ENCODE peak calls at places on chromosomes 6 and 20, in six cellular contexts. B, A, N, T, K and X are unnamed samples.
A peak's percentile ranks its signal among the peaks of the same experiment; 100 is the strongest.

GRCh38 chr6:167651251-167652041 is 175.3 kb upstream of the AFDN start:
- DNase-seq in B (peak; percentile 31), A (no peak), N (no peak), T (no peak), K (no peak), X (no peak)

GRCh38 chr6:85674604-85675003 is 31.9 kb upstream of the SYNCRIP start:
- DNase-seq in B (no peak), A (no peak), N (no peak), T (no peak), K (no peak), X (no peak)

GRCh38 chr6:106525111-106525884 is 104.0 kb downstream of the RTN4IP1 start:
- DNase-seq in B (no peak), A (no peak), N (no peak), T (no peak), K (no peak), X (no peak)

GRCh38 chr20:1322511-1323245 is 6.3 kb downstream of the SDCBP2 start:
- DNase-seq in B (peak; percentile 66), A (no peak), N (no peak), T (peak; percentile 57), K (no peak), X (peak; percentile 72)

GRCh38 chr6:7331452-7331851 is 18.5 kb upstream of the SSR1 start:
- DNase-seq in B (no peak), A (no peak), N (no peak), T (no peak), K (no peak), X (no peak)

GRCh38 chr6:168616807-168617756 is 176.1 kb downstream of the SMOC2 start:
- DNase-seq in B (no peak), A (no peak), N (peak; percentile 70), T (no peak), K (no peak), X (peak; percentile 47)

GRCh38 chr20:9294081-9294480 is 220.3 kb upstream of the LAMP5 start:
- DNase-seq in B (no peak), A (no peak), N (no peak), T (no peak), K (no peak), X (no peak)

GRCh38 chr20:25287631-25288290 is 39.9 kb downstream of the PYGB start:
- DNase-seq in B (peak; percentile 49), A (no peak), N (no peak), T (no peak), K (no peak), X (peak; percentile 18)

GRCh38 chr6:33983109-33983475 is 162.8 kb downstream of the GRM4 start:
- DNase-seq in B (peak; percentile 61), A (peak; percentile 61), N (peak; percentile 36), T (peak; percentile 72), K (no peak), X (peak; percentile 64)

GRCh38 chr20:57659789-57660509 is 39.7 kb upstream of the ZBP1 start:
- DNase-seq in B (peak; percentile 38), A (no peak), N (peak; percentile 23), T (peak; percentile 3), K (no peak), X (peak; percentile 45)

GRCh38 chr20:39785252-39785917 is 823.2 kb downstream of the DHX35 start:
- DNase-seq in B (no peak), A (no peak), N (no peak), T (no peak), K (no peak), X (no peak)

GRCh38 chr6:133131621-133132020 is 109.5 kb upstream of the EYA4 start:
- DNase-seq in B (no peak), A (no peak), N (peak; percentile 16), T (no peak), K (no peak), X (no peak)

GRCh38 chr6:4665489-4666417 is 110.5 kb upstream of the CDYL start:
- DNase-seq in B (no peak), A (no peak), N (no peak), T (no peak), K (no peak), X (no peak)

GRCh38 chr20:46816097-46816496 is 78.5 kb upstream of the EYA2 start:
- DNase-seq in B (no peak), A (no peak), N (no peak), T (no peak), K (no peak), X (no peak)
- TF ChIP-seq POLR2AphosphoS5 in B (no peak), A (no peak), N (no peak), T (no peak), K (no peak), X (no peak)

DNA sequence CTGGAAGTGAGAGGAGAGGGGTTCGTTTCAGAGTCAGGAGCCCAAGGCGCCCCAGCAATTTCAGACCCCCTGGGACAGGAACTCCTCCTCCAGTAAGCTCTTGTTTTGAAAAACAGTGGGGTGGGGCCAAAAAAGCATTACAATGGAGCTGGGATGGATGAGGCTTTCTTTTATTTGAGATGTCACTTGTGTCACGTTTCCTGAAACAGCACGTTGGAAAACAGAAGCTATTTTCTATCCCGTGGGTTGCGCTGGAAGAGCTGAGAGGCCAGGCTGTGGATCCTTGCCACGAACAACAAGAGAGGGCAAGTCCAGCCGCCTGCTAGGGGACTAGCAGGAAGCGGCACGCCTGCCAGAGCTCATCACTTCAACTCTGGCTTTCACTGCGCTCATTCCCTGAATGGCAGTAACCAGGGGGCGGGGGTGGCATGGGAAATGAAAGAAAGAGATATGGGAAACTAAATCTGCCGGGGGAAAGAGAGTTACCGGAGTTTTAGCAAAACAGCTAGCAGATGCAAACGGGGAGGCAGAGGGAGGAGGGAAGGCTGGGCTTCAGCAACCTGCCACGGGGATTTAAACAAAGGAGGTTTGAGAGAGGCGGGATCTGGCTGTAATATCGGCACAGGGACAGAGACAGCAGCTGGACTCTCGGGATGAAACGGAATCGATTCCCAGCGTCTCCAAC is 34.6 kb downstream of the GCNT2 start:
- DNase-seq in B (peak; percentile 77), A (no peak), N (peak; percentile 65), T (peak; percentile 43), K (peak; percentile 94), X (peak; percentile 84)
- TF ChIP-seq EP300 in B (no peak), A (no peak), N (no peak), T (no peak), K (no peak), X (no peak)

GRCh38 chr20:33407796-33408195 is 6.5 kb upstream of the CDK5RAP1 start:
- DNase-seq in B (no peak), A (no peak), N (no peak), T (no peak), K (no peak), X (no peak)

GRCh38 chr20:33408716-33409654 is 7.7 kb upstream of the CDK5RAP1 start:
- DNase-seq in B (no peak), A (no peak), N (no peak), T (no peak), K (no peak), X (no peak)

GRCh38 chr20:33410081-33410742 is 8.9 kb upstream of the CDK5RAP1 start:
- DNase-seq in B (no peak), A (no peak), N (no peak), T (no peak), K (no peak), X (no peak)

GRCh38 chr20:33407251-33407650 is 5.9 kb upstream of the CDK5RAP1 start:
- DNase-seq in B (no peak), A (no peak), N (no peak), T (no peak), K (no peak), X (no peak)

DNA sequence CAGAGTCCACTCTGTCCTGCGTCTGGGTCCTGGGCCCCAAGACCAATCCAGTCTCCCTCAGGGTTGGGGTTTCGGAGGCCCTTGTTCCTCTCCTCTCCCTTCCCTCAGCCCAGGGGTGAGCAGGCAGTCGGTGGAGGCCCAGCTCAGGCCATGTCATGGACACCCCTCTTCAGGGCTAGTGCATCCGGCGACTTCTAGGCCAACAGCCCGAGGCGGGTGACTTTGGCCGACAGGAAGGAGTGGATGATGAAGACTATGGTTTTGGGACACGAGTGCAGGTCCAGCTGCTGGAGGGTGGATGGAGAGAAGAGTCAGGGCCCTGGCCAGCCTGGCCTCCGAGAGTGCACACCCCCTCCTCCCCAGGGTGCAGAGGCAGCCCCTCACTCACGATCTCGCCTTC is 7.0 kb upstream of the CDK5RAP1 start:
- DNase-seq in B (no peak), A (no peak), N (no peak), T (no peak), K (no peak), X (no peak)
- H3K4me3 ChIP-seq in B (no peak overlapping the region), A (no peak overlapping the region), N (no peak overlapping the region), T (no peak overlapping the region), K (no peak overlapping the region), X (no peak overlapping the region)

DNA sequence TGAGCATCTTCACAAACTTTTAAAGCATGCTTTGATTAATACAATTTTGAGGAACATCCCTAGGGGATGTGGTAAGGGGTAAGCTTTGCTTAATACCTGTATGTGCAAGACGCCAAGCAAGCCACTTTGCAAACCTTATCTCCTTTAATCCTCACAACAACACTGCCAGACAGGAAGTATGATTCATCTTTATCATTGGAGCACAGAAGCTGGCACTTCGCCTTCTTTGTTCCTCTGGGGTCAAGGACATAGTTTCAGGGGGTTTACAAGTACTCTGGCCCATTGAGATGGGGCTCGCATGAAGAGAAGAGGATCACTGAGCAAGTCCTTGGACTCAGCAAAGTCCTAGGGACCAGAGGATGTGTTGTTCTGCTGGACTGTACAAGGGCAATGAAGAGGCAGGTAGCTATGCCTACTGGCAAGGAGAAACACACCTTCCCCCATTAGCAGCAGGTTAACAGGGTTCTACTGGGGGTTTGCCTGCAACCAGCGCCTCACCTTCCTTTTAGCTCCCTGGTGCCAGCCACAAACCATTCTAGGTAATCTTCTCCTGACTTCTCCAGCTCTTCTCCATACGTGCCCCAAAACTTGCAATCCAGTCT is 8.8 kb downstream of the TMEM244 start:
- DNase-seq in B (no peak), A (peak; percentile 16), N (no peak), T (no peak), K (no peak), X (no peak)
- TF ChIP-seq POLR2AphosphoS5 in B (no peak), A (no peak), N (no peak), T (no peak), K (no peak), X (no peak)

GRCh38 chr6:29965873-29966601 is 23.7 kb downstream of the HLA-A start:
- DNase-seq in B (peak; percentile 88), A (peak; percentile 95), N (peak; percentile 77), T (peak; percentile 95), K (no peak), X (peak; percentile 91)
- TF ChIP-seq EP300 in B (no peak), A (peak; percentile 53), N (no peak), T (no peak), K (no peak), X (no peak)

DNA sequence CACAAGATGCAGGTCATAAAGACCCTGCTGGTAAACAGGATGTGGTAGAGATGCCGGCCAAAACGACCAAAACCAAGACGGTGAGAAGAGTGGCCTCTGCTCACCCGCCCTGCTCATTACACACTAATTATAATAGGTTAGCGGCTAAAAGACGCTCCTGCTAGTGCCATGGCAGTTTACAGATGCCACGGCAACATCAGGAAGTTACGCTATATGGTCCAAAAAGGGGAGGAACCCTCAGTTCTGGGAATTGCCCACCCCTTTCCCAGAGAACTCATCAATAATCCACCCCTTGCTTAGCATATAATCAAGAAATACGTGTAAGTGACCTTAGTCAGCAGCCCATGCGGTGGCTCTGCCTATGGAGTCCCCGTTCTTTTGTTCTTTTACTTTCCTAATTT is 17.6 kb downstream of the BHLHE23 start:
- DNase-seq in B (no peak), A (no peak), N (no peak), T (no peak), K (no peak), X (no peak)
- H3K4me3 ChIP-seq in B (peak overlapping the region; percentile 29), A (no peak overlapping the region), N (no peak overlapping the region), T (peak overlapping the region; percentile 10), K (no peak overlapping the region), X (no peak overlapping the region)